ENCODE peak calls at places on chromosomes 7 and 10, in four cellular contexts. N, Y, W and U are unnamed samples.
A peak's percentile ranks its signal among the peaks of the same experiment; 100 is the strongest.

GRCh38 chr10:26378763-26379361 is 59.3 kb upstream of the APBB1IP start:
- DNase-seq in W (no peak), N (no peak), Y (no peak), U (no peak)

GRCh38 chr10:30970760-30971460 is 60.8 kb downstream of the ZNF438 start:
- DNase-seq in Y (no peak), N (no peak), W (no peak), U (no peak)

GRCh38 chr10:26879744-26880143 is 19.0 kb upstream of the ABI1 start:
- DNase-seq in Y (peak; percentile 46), W (peak; percentile 82), N (no peak), U (no peak)

GRCh38 chr10:75234683-75235374 is 928 bp downstream of the COMTD1 start:
- DNase-seq in W (no peak), Y (no peak), N (no peak), U (no peak)

GRCh38 chr7:143954163-143954894 is at the start of gene OR2F1:
- DNase-seq in N (no peak), W (no peak), Y (no peak), U (no peak)

GRCh38 chr10:8369666-8370065 is 315.2 kb downstream of the GATA3 start:
- DNase-seq in Y (no peak), W (no peak), N (no peak), U (no peak)

GRCh38 chr10:6275022-6275997 is 72.6 kb downstream of the PFKFB3 start:
- DNase-seq in N (peak; percentile 89), Y (peak; percentile 94), W (peak; percentile 94), U (peak; percentile 87)

GRCh38 chr7:91311844-91312243 is 47.6 kb downstream of the FZD1 start:
- DNase-seq in Y (no peak), N (no peak), W (no peak), U (no peak)

GRCh38 chr10:106185991-106186390 is 978.5 kb downstream of the SORCS1 start:
- DNase-seq in W (no peak), N (no peak), Y (no peak), U (no peak)

GRCh38 chr10:114541081-114541833 is 116.8 kb downstream of the ABLIM1 start:
- DNase-seq in W (no peak), N (no peak), Y (no peak), U (peak; percentile 64)

GRCh38 chr10:34454590-34455289 is 360.4 kb downstream of the PARD3 start:
- DNase-seq in W (no peak), N (no peak), Y (no peak), U (no peak)

GRCh38 chr10:30997536-30998252 is 34.0 kb downstream of the ZNF438 start:
- DNase-seq in N (no peak), W (no peak), Y (no peak), U (no peak)

GRCh38 chr10:101011517-101012423 is 12.2 kb downstream of the LZTS2 start:
- DNase-seq in W (no peak), Y (no peak), N (no peak), U (no peak)

GRCh38 chr7:75729851-75730274 is 8.9 kb downstream of the HIP1 start:
- DNase-seq in W (no peak), Y (no peak), N (no peak), U (no peak)

GRCh38 chr7:155879592-155879991 is 67.3 kb upstream of the SHH start:
- DNase-seq in W (no peak), N (no peak), Y (no peak), U (no peak)

GRCh38 chr10:70324341-70324861 is 40.6 kb upstream of the NPFFR1 start:
- DNase-seq in Y (no peak), W (no peak), N (no peak), U (no peak)

GRCh38 chr10:124906551-124907001 is 35.3 kb upstream of the ZRANB1 start:
- DNase-seq in Y (no peak), W (no peak), N (no peak), U (no peak)

GRCh38 chr10:79401015-79401921 is 44.2 kb downstream of the ZCCHC24 start:
- DNase-seq in W (no peak), N (no peak), Y (no peak), U (no peak)

GRCh38 chr10:97708976-97709745 is 4.4 kb upstream of the MARVELD1 start:
- DNase-seq in N (no peak), Y (peak; percentile 65), W (no peak), U (peak; percentile 42)

GRCh38 chr7:95609277-95609971 is 13.1 kb upstream of the PDK4 start:
- DNase-seq in N (no peak), Y (no peak), W (no peak), U (no peak)

GRCh38 chr10:15744217-15744865 is 24.6 kb upstream of the ITGA8 start:
- DNase-seq in Y (no peak), W (no peak), N (peak; percentile 66), U (peak; percentile 2)

GRCh38 chr10:127907411-127908105 is 655 bp downstream of the PTPRE start:
- DNase-seq in Y (no peak), N (no peak), W (peak; percentile 78), U (peak; percentile 5)

GRCh38 chr10:6035101-6035834 is 26.9 kb downstream of the IL2RA start:
- DNase-seq in N (no peak), Y (no peak), W (no peak), U (no peak)

GRCh38 chr7:106493041-106493731 is 167.8 kb downstream of the CCDC71L start:
- DNase-seq in W (peak; percentile 84), N (no peak), Y (no peak), U (no peak)

GRCh38 chr7:88757371-88757770 is 2.1 kb upstream of the ZNF804B start:
- DNase-seq in W (no peak), N (no peak), Y (no peak), U (no peak)
- H3K27me3 ChIP-seq in W (peaks cover 54% of the 10 kb centered on the region), N (no peaks in the 10 kb centered on the region), Y (peaks cover 20% of the 10 kb centered on the region), U (peaks cover 37% of the 10 kb centered on the region)

GRCh38 chr7:70568674-70569334 is 563.1 kb upstream of the GALNT17 start:
- DNase-seq in W (no peak), Y (no peak), N (no peak), U (no peak)
- H3K27me3 ChIP-seq in W (no peaks in the 10 kb centered on the region), Y (no peaks in the 10 kb centered on the region), N (no peaks in the 10 kb centered on the region), U (no peaks in the 10 kb centered on the region)

GRCh38 chr7:129778770-129779601 is 167.5 kb downstream of the NRF1 start:
- DNase-seq in N (no peak), W (no peak), Y (no peak), U (no peak)
- H3K27me3 ChIP-seq in N (no peaks in the 10 kb centered on the region), W (peaks cover 81% of the 10 kb centered on the region), Y (peaks cover 64% of the 10 kb centered on the region), U (peaks cover 70% of the 10 kb centered on the region)

DNA sequence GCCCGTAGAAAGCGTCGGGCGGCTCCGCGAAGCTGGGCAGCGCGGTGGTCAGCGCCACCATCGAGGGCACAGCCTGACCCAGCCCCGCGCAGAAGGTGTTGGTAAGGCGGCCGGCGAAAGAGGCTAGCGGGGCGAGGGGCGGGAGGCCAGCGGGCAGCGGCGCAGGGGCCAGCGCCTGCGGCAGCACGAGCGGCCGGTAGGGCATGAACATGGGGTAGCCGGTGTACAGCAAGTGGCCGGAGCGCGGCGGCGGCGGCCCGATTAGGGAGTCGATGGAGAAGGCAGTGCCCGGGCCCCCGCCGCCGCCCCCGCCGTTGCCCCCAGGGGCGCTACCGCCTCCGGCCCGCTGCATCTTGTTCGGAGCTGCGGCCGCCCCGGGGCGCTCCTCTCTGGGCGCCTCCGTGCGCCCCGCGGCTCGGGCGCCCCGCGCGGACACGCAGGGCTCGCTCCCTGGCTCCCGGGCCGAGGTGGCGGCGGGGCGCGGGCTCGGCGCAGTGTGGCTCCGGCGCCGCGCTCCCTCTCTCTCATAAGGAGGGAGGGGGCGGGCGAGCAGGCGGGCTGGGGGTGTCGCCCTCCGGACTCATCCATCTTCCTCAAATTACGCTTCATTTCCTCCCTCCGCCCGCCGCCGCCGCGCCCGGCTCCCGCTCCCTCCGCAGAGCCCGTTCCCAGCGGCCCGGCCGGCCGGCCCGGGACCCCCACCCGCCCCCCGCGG is at the start of gene GBX1:
- DNase-seq in Y (no peak), N (no peak), W (peak; percentile 66), U (no peak)
- H3K27me3 ChIP-seq in Y (peaks cover 9% of the 10 kb centered on the region), N (no peaks in the 10 kb centered on the region), W (peaks cover 64% of the 10 kb centered on the region), U (peaks cover 42% of the 10 kb centered on the region)